ENCODE peak calls at places on chromosomes 4 and X, in nine cellular contexts. One of them, this sample, is unnamed.

GRCh38 chr4:188661502-188661901 is 522.3 kb downstream of the TRIML1 start:
- DNase-seq in HCT116: no peak
- DNase-seq in psoas muscle: no peak
- DNase-seq in tibial artery: no peak
- DNase-seq in breast epithelium: no peak
- DNase-seq in right atrium auricular region: no peak
- DNase-seq in H9: no peak
- DNase-seq in stomach: no peak
- DNase-seq in suprapubic skin: no peak
- DNase-seq in this sample: no peak

GRCh38 chrX:69031971-69032391 is 133.3 kb downstream of the PJA1 start:
- DNase-seq in HCT116: no peak
- DNase-seq in right atrium auricular region: no peak
- DNase-seq in psoas muscle: no peak
- DNase-seq in suprapubic skin: no peak
- DNase-seq in breast epithelium: no peak
- DNase-seq in H9: no peak
- DNase-seq in stomach: no peak
- DNase-seq in tibial artery: no peak
- DNase-seq in this sample: no peak

GRCh38 chr4:7901274-7901845 is 38.3 kb downstream of the AFAP1 start:
- DNase-seq in HCT116: no peak
- DNase-seq in breast epithelium: no peak
- DNase-seq in psoas muscle: no peak
- DNase-seq in tibial artery: no peak
- DNase-seq in stomach: no peak
- DNase-seq in right atrium auricular region: no peak
- DNase-seq in H9: no peak
- DNase-seq in suprapubic skin: no peak
- DNase-seq in this sample: no peak

GRCh38 chr4:106687026-106687425 is 318.4 kb upstream of the GIMD1 start:
- DNase-seq in stomach: no peak
- DNase-seq in H9: no peak
- DNase-seq in tibial artery: no peak
- DNase-seq in psoas muscle: no peak
- DNase-seq in breast epithelium: no peak
- DNase-seq in suprapubic skin: no peak
- DNase-seq in HCT116: no peak
- DNase-seq in right atrium auricular region: no peak
- DNase-seq in this sample: no peak

GRCh38 chr4:156896536-156896935 is 75.1 kb downstream of the PDGFC start:
- DNase-seq in right atrium auricular region: no peak
- DNase-seq in psoas muscle: no peak
- DNase-seq in breast epithelium: no peak
- DNase-seq in tibial artery: no peak
- DNase-seq in suprapubic skin: no peak
- DNase-seq in stomach: no peak
- DNase-seq in HCT116: no peak
- DNase-seq in H9: no peak
- DNase-seq in this sample: no peak

GRCh38 chr4:140630246-140630645 is 61.5 kb upstream of the UCP1 start:
- DNase-seq in psoas muscle: no peak
- DNase-seq in suprapubic skin: no peak
- DNase-seq in HCT116: no peak
- DNase-seq in H9: no peak
- DNase-seq in right atrium auricular region: no peak
- DNase-seq in tibial artery: no peak
- DNase-seq in stomach: no peak
- DNase-seq in breast epithelium: no peak
- DNase-seq in this sample: no peak

GRCh38 chr4:56861365-56861764 is 39.9 kb upstream of the SPINK2 start:
- DNase-seq in HCT116: no peak
- DNase-seq in psoas muscle: no peak
- DNase-seq in tibial artery: no peak
- DNase-seq in breast epithelium: no peak
- DNase-seq in stomach: no peak
- DNase-seq in right atrium auricular region: no peak
- DNase-seq in H9: peak; percentile 53
- DNase-seq in suprapubic skin: no peak
- DNase-seq in this sample: no peak

GRCh38 chr4:113539408-113539807 is 222.1 kb downstream of the CAMK2D start:
- DNase-seq in breast epithelium: no peak
- DNase-seq in HCT116: peak; percentile 31
- DNase-seq in stomach: no peak
- DNase-seq in H9: no peak
- DNase-seq in suprapubic skin: no peak
- DNase-seq in psoas muscle: no peak
- DNase-seq in tibial artery: no peak
- DNase-seq in right atrium auricular region: no peak
- DNase-seq in this sample: no peak

GRCh38 chr4:132097046-132097445 is 1052.0 kb upstream of the PCDH10 start:
- DNase-seq in breast epithelium: no peak
- DNase-seq in tibial artery: no peak
- DNase-seq in suprapubic skin: no peak
- DNase-seq in H9: no peak
- DNase-seq in HCT116: no peak
- DNase-seq in right atrium auricular region: no peak
- DNase-seq in psoas muscle: no peak
- DNase-seq in stomach: no peak
- DNase-seq in this sample: no peak

GRCh38 chrX:10395643-10396042 is 224.7 kb downstream of the MID1 start:
- DNase-seq in tibial artery: no peak
- DNase-seq in breast epithelium: no peak
- DNase-seq in psoas muscle: no peak
- DNase-seq in suprapubic skin: no peak
- DNase-seq in H9: no peak
- DNase-seq in right atrium auricular region: no peak
- DNase-seq in HCT116: no peak
- DNase-seq in stomach: no peak
- DNase-seq in this sample: no peak

GRCh38 chrX:104310084-104310483 is 55.4 kb upstream of the ESX1 start:
- DNase-seq in right atrium auricular region: no peak
- DNase-seq in psoas muscle: no peak
- DNase-seq in tibial artery: no peak
- DNase-seq in suprapubic skin: no peak
- DNase-seq in H9: no peak
- DNase-seq in breast epithelium: no peak
- DNase-seq in HCT116: no peak
- DNase-seq in stomach: no peak
- DNase-seq in this sample: no peak

DNA sequence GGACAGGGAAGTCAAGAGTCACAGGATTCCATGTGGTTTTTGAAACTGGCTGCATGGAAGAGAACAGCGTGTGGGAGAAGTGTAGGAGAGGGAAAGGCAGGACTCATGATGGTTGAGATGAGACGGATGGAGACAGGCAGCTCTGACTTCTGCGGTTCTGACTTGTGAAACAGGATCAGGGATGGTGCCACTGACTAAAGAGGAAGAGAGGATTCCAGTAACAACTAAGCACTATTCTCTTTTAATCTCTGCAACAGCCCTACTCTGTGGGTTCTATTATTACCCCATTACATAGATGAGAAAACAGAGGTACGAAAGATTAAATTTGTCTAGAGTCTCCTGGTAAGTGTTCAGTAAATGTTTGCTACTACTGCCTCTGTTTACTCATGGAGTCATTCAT is 156.3 kb downstream of the CBR4 start:
- DNase-seq in breast epithelium: no peak
- DNase-seq in tibial artery: no peak
- DNase-seq in H9: no peak
- DNase-seq in stomach: no peak
- DNase-seq in psoas muscle: no peak
- DNase-seq in HCT116: no peak
- DNase-seq in suprapubic skin: no peak
- DNase-seq in right atrium auricular region: no peak
- DNase-seq in this sample: no peak
- H3K27ac ChIP-seq in breast epithelium: peak overlapping the region; percentile 77
- H3K27ac ChIP-seq in tibial artery: peak overlapping the region; percentile 98
- H3K27ac ChIP-seq in H9: no peak overlapping the region
- H3K27ac ChIP-seq in stomach: peak overlapping the region; percentile 72
- H3K27ac ChIP-seq in psoas muscle: peak overlapping the region; percentile 56
- H3K27ac ChIP-seq in HCT116: no peak overlapping the region
- H3K27ac ChIP-seq in suprapubic skin: peak overlapping the region; percentile 66
- H3K27ac ChIP-seq in right atrium auricular region: peak overlapping the region; percentile 67
- H3K27ac ChIP-seq in this sample: no peak overlapping the region

GRCh38 chrX:1551959-1552546 is 15.1 kb upstream of the P2RY8 start:
- DNase-seq in H9: no peak
- DNase-seq in suprapubic skin: no peak
- DNase-seq in HCT116: no peak
- DNase-seq in tibial artery: no peak
- DNase-seq in breast epithelium: no peak
- DNase-seq in right atrium auricular region: no peak
- DNase-seq in stomach: no peak
- DNase-seq in psoas muscle: no peak
- DNase-seq in this sample: no peak

GRCh38 chrX:1555370-1555769 is 18.4 kb upstream of the P2RY8 start:
- DNase-seq in stomach: peak; percentile 9
- DNase-seq in suprapubic skin: peak; percentile 18
- DNase-seq in HCT116: no peak
- DNase-seq in H9: no peak
- DNase-seq in breast epithelium: no peak
- DNase-seq in psoas muscle: no peak
- DNase-seq in tibial artery: no peak
- DNase-seq in right atrium auricular region: no peak
- DNase-seq in this sample: no peak

GRCh38 chrX:1558761-1559468 is 21.9 kb upstream of the P2RY8 start:
- DNase-seq in tibial artery: no peak
- DNase-seq in HCT116: no peak
- DNase-seq in right atrium auricular region: peak; percentile 11
- DNase-seq in suprapubic skin: peak; percentile 28
- DNase-seq in breast epithelium: no peak
- DNase-seq in psoas muscle: no peak
- DNase-seq in H9: no peak
- DNase-seq in stomach: peak; percentile 24
- DNase-seq in this sample: no peak

DNA sequence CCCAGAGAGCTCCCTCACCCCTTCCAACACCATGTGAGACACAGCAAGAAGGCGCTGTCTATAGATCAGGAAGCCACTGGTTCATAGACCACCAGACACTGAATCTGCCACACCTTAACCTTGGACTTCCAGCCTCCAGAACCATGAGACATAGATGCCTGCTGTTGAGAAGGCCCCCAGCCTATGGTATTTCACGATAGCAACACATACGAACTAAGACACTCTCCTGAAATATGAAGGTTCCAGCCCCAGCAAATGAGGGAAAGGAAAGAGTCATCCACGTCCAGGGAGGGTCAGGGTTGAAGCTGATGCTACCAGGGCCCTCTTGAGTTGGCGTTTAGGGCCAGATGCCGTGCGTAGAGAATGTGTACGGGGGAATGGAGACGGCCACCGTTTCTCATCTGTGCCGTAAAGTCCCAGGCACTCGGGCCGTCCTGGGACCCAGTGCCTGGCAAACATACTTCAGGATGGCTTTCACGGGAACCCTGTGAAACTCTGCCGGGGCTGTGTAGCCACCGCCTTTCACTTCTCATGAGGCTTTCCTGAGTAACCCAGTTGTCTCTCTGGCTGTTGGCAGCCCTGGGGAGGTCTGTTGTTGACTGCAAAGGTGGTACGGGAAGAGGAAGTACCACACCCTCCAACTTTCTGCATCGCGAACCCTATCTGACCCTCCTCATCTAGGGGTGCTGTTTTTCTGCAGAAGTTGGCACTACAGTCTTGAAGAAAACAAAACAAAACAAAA is 17.7 kb upstream of the P2RY8 start:
- DNase-seq in suprapubic skin: peak; percentile 31
- DNase-seq in psoas muscle: no peak
- DNase-seq in HCT116: no peak
- DNase-seq in tibial artery: no peak
- DNase-seq in right atrium auricular region: peak; percentile 48
- DNase-seq in H9: no peak
- DNase-seq in breast epithelium: no peak
- DNase-seq in stomach: peak; percentile 25
- DNase-seq in this sample: no peak
- H3K27ac ChIP-seq in suprapubic skin: no peak overlapping the region
- H3K27ac ChIP-seq in psoas muscle: no peak overlapping the region
- H3K27ac ChIP-seq in HCT116: no peak overlapping the region
- H3K27ac ChIP-seq in tibial artery: no peak overlapping the region
- H3K27ac ChIP-seq in right atrium auricular region: no peak overlapping the region
- H3K27ac ChIP-seq in H9: no peak overlapping the region
- H3K27ac ChIP-seq in breast epithelium: no peak overlapping the region
- H3K27ac ChIP-seq in stomach: peak overlapping the region; percentile 22
- H3K27ac ChIP-seq in this sample: no peak overlapping the region

GRCh38 chr4:109847896-109848442 is at the start of gene LRIT3:
- DNase-seq in stomach: no peak
- DNase-seq in H9: no peak
- DNase-seq in suprapubic skin: no peak
- DNase-seq in breast epithelium: no peak
- DNase-seq in psoas muscle: no peak
- DNase-seq in tibial artery: no peak
- DNase-seq in HCT116: no peak
- DNase-seq in right atrium auricular region: no peak
- DNase-seq in this sample: no peak

GRCh38 chr4:109846395-109847098 is 1.4 kb upstream of the LRIT3 start:
- DNase-seq in right atrium auricular region: no peak
- DNase-seq in suprapubic skin: no peak
- DNase-seq in psoas muscle: no peak
- DNase-seq in breast epithelium: no peak
- DNase-seq in tibial artery: no peak
- DNase-seq in HCT116: no peak
- DNase-seq in H9: no peak
- DNase-seq in stomach: no peak
- DNase-seq in this sample: no peak

GRCh38 chr4:109848501-109848900 is 594 bp downstream of the LRIT3 start:
- DNase-seq in tibial artery: no peak
- DNase-seq in HCT116: no peak
- DNase-seq in right atrium auricular region: no peak
- DNase-seq in suprapubic skin: no peak
- DNase-seq in H9: no peak
- DNase-seq in breast epithelium: no peak
- DNase-seq in psoas muscle: no peak
- DNase-seq in stomach: no peak
- DNase-seq in this sample: no peak

GRCh38 chr4:109850601-109851000 is 2.7 kb downstream of the LRIT3 start:
- DNase-seq in right atrium auricular region: no peak
- DNase-seq in psoas muscle: no peak
- DNase-seq in tibial artery: no peak
- DNase-seq in HCT116: no peak
- DNase-seq in stomach: no peak
- DNase-seq in H9: no peak
- DNase-seq in breast epithelium: no peak
- DNase-seq in suprapubic skin: no peak
- DNase-seq in this sample: no peak
- H3K27ac ChIP-seq in right atrium auricular region: no peak overlapping the region
- H3K27ac ChIP-seq in psoas muscle: no peak overlapping the region
- H3K27ac ChIP-seq in tibial artery: no peak overlapping the region
- H3K27ac ChIP-seq in HCT116: no peak overlapping the region
- H3K27ac ChIP-seq in stomach: no peak overlapping the region
- H3K27ac ChIP-seq in H9: no peak overlapping the region
- H3K27ac ChIP-seq in breast epithelium: no peak overlapping the region
- H3K27ac ChIP-seq in suprapubic skin: no peak overlapping the region
- H3K27ac ChIP-seq in this sample: no peak overlapping the region

DNA sequence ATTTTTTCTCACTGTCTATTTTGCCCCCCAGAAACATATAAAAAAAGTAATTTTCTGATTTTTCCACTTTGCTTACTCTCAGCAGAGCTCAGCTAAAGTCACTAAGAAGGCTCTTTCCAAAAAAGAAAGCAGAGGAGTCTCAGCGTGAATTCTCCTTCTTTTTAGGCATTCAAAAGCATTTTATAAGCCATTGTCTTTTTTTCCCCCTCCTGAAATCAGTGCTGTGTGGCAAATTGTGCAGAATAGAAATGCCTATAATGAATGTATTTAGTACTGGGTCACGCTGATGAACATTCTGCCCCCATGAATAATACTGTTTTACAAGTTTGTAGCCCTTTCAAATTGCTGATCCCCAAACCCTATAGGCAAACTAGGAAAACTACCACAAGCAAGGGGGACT is 1.6 kb upstream of the PCDH18 start:
- DNase-seq in stomach: no peak
- DNase-seq in suprapubic skin: no peak
- DNase-seq in HCT116: no peak
- DNase-seq in psoas muscle: no peak
- DNase-seq in right atrium auricular region: no peak
- DNase-seq in breast epithelium: no peak
- DNase-seq in tibial artery: no peak
- DNase-seq in H9: no peak
- DNase-seq in this sample: no peak
- H3K27ac ChIP-seq in stomach: peak overlapping the region; percentile 88
- H3K27ac ChIP-seq in suprapubic skin: peak overlapping the region; percentile 81
- H3K27ac ChIP-seq in HCT116: no peak overlapping the region
- H3K27ac ChIP-seq in psoas muscle: peak overlapping the region; percentile 57
- H3K27ac ChIP-seq in right atrium auricular region: peak overlapping the region; percentile 75
- H3K27ac ChIP-seq in breast epithelium: peak overlapping the region; percentile 82
- H3K27ac ChIP-seq in tibial artery: peak overlapping the region; percentile 90
- H3K27ac ChIP-seq in H9: no peak overlapping the region
- H3K27ac ChIP-seq in this sample: no peak overlapping the region